ENCODE peak calls at places on chromosomes 11 and 22, in nine cellular contexts. J, C, O, L, P, Z, I, V and E are unnamed samples.

GRCh38 chr11:69344570-69345145 is 50.7 kb downstream of the MYEOV start:
- DNase-seq in J (no peak), C (no peak), O (no peak), L (no peak), P (no peak), Z (no peak), I (no peak), V (no peak), E (no peak)

GRCh38 chr11:128318856-128319474 is 268.4 kb downstream of the ETS1 start:
- DNase-seq in J (peak), C (no peak), O (no peak), L (no peak), P (no peak), Z (no peak), I (no peak), V (no peak), E (no peak)

GRCh38 chr11:6391548-6392134 is 1.4 kb downstream of the SMPD1 start:
- DNase-seq in J (no peak), C (no peak), O (no peak), L (no peak), P (no peak), Z (no peak), I (no peak), V (no peak), E (no peak)

GRCh38 chr11:99522467-99523173 is 501.9 kb downstream of the CNTN5 start:
- DNase-seq in J (peak), C (no peak), O (no peak), L (no peak), P (no peak), Z (no peak), I (no peak), V (no peak), E (peak)

GRCh38 chr22:33842421-33843094 is 77.7 kb downstream of the LARGE1 start:
- DNase-seq in J (no peak), C (no peak), O (no peak), L (no peak), P (no peak), Z (no peak), I (no peak), V (no peak), E (no peak)

GRCh38 chr11:85791326-85791990 is 19.5 kb downstream of the SYTL2 start:
- DNase-seq in J (no peak), C (no peak), O (no peak), L (no peak), P (no peak), Z (no peak), I (no peak), V (no peak), E (no peak)

GRCh38 chr11:113991718-113992458 is 17.0 kb downstream of the HTR3A start:
- DNase-seq in J (no peak), C (no peak), O (no peak), L (no peak), P (no peak), Z (no peak), I (no peak), V (no peak), E (peak)

GRCh38 chr11:22337571-22338464 is at the start of gene SLC17A6:
- DNase-seq in J (peak), C (no peak), O (no peak), L (no peak), P (peak), Z (no peak), I (no peak), V (no peak), E (peak)

GRCh38 chr11:97961431-97961830 is 1059.3 kb upstream of the CNTN5 start:
- DNase-seq in J (no peak), C (peak), O (no peak), L (no peak), P (no peak), Z (no peak), I (no peak), V (no peak), E (no peak)

GRCh38 chr11:118620529-118621070 is 13.2 kb downstream of the PHLDB1 start:
- DNase-seq in J (no peak), C (no peak), O (peak), L (no peak), P (no peak), Z (no peak), I (no peak), V (peak), E (no peak)

GRCh38 chr11:8381871-8382396 is 118.3 kb upstream of the LMO1 start:
- DNase-seq in J (no peak), C (no peak), O (no peak), L (no peak), P (no peak), Z (no peak), I (no peak), V (no peak), E (no peak)

GRCh38 chr22:38082986-38083710 is 836 bp downstream of the SLC16A8 start:
- DNase-seq in J (no peak), C (no peak), O (no peak), L (no peak), P (no peak), Z (no peak), I (no peak), V (peak), E (no peak)

GRCh38 chr22:41030891-41031290 is 61.5 kb upstream of the EP300 start:
- DNase-seq in J (peak), C (no peak), O (no peak), L (no peak), P (no peak), Z (no peak), I (no peak), V (no peak), E (no peak)

GRCh38 chr11:61004841-61005240 is 33.4 kb downstream of the CD6 start:
- DNase-seq in J (no peak), C (no peak), O (no peak), L (no peak), P (no peak), Z (no peak), I (no peak), V (no peak), E (no peak)

DNA sequence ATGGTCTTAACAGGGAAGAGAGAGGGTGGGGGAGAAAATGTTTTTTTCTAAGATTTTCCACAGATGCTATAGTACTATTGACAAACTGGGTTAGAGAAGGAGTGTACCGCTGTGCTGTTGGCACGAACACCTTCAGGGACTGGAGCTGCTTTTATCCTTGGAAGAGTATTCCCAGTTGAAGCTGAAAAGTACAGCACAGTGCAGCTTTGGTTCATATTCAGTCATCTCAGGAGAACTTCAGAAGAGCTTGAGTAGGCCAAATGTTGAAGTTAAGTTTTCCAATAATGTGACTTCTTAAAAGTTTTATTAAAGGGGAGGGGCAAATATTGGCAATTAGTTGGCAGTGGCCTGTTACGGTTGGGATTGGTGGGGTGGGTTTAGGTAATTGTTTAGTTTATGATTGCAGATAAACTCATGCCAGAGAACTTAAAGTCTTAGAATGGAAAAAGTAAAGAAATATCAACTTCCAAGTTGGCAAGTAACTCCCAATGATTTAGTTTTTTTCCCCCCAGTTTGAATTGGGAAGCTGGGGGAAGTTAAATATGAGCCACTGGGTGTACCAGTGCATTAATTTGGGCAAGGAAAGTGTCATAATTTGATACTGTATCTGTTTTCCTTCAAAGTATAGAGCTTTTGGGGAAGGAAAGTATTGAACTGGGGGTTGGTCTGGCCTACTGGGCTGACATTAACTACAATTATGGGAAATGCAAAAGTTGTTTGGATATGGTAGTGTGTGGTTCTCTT is 2.9 kb downstream of the MALAT1 start:
- DNase-seq in J (peak), C (no peak), O (no peak), L (no peak), P (no peak), Z (no peak), I (no peak), V (no peak), E (no peak)
- H3K27ac ChIP-seq in J (peak), C (peak), O (peak), L (peak), P (peak), Z (peak), I (peak), V (peak), E (peak)

DNA sequence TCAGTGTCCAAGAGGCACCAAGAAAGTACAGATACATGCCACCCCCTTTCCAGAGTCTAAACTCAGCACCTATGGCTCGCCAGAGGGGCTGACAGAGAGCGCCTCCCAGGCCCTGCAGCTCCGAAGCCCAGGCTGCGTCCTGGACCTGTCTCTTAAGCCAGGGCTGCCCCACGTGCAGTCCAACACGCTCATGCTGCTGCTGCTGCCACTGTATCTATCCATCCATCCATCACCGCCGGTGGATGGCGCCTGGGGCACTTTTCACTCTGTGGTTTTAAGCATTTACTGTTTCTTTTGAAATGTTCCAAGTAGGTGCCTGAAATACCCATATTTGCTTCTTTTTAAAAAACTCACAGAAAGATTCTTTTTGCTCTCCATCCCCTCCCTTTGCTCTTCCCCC is 41.8 kb downstream of the MACROD1 start:
- DNase-seq in J (no peak), C (no peak), O (no peak), L (no peak), P (no peak), Z (no peak), I (no peak), V (no peak), E (peak)
- H3K27ac ChIP-seq in J (no peak), C (no peak), O (no peak), L (no peak), P (no peak), Z (no peak), I (no peak), V (no peak), E (no peak)

GRCh38 chr11:12147827-12148226 is 37.4 kb downstream of the MICAL2 start:
- DNase-seq in J (no peak), C (no peak), O (no peak), L (no peak), P (no peak), Z (no peak), I (no peak), V (no peak), E (no peak)

GRCh38 chr11:12149672-12150225 is 39.4 kb downstream of the MICAL2 start:
- DNase-seq in J (peak), C (no peak), O (no peak), L (no peak), P (peak), Z (peak), I (no peak), V (no peak), E (no peak)

GRCh38 chr11:12148882-12149281 is 38.5 kb downstream of the MICAL2 start:
- DNase-seq in J (no peak), C (no peak), O (no peak), L (no peak), P (no peak), Z (no peak), I (no peak), V (no peak), E (no peak)

GRCh38 chr11:12148466-12148865 is 38.1 kb downstream of the MICAL2 start:
- DNase-seq in J (no peak), C (no peak), O (no peak), L (no peak), P (no peak), Z (no peak), I (no peak), V (no peak), E (no peak)

DNA sequence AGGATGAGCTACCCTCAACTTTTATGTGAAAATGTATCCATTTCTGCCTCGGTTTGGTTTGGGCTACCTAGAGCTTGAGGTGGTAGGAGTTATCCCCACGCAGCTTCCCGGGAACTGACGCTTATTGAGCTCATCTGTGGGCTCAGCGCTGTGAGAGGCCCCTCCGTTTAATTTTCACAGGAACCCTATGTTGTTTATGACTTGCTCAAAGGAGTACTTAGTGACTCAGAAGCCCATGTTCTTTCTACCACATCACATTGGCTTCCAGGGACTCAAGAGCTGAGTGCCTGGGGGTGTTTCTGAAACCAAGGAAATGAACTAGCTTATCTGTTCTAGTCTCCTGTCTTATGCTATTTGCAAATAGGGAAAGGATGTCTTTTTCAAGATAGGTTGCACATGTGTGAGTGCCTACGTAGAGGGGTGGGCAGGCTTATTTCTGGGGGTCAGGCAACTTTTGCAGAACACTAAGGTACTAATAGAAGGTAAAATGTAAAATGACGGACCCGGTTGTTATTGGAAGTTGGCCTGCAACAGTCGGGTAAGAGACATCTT is 40.5 kb downstream of the MICAL2 start:
- DNase-seq in J (peak), C (no peak), O (no peak), L (no peak), P (no peak), Z (no peak), I (no peak), V (no peak), E (peak)
- H3K27ac ChIP-seq in J (peak), C (peak), O (no peak), L (no peak), P (peak), Z (peak), I (peak), V (no peak), E (peak)

GRCh38 chr11:126791991-126792390 is 208.6 kb downstream of the KIRREL3 start:
- DNase-seq in J (peak), C (no peak), O (no peak), L (no peak), P (no peak), Z (no peak), I (no peak), V (no peak), E (no peak)

GRCh38 chr11:126793596-126793995 is 207.0 kb downstream of the KIRREL3 start:
- DNase-seq in J (no peak), C (no peak), O (no peak), L (no peak), P (no peak), Z (no peak), I (no peak), V (no peak), E (no peak)

GRCh38 chr11:126790550-126790981 is 210.0 kb downstream of the KIRREL3 start:
- DNase-seq in J (peak), C (no peak), O (no peak), L (no peak), P (no peak), Z (no peak), I (peak), V (no peak), E (peak)

DNA sequence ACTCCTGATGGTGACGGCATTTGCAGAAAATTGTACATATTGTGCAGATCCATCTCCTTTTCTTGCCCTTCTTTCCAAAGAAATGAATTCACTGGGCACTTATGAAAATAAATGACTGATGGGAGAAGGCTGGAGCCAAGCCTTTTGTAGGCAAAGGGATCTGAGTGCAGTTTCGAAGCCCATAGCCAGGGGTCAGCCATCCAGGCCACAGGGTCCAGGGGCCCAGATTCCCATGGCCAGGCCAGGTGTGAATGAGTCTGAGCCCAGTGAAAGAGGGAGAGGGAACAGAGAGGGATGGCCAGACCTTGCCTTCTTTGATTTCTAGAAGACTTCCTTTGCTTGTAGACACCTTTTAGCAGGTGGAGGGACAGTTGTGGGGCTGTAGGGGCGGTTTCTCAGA is 209.1 kb downstream of the KIRREL3 start:
- DNase-seq in J (no peak), C (no peak), O (no peak), L (no peak), P (no peak), Z (no peak), I (no peak), V (no peak), E (no peak)
- H3K27ac ChIP-seq in J (peak), C (no peak), O (no peak), L (no peak), P (no peak), Z (no peak), I (peak), V (no peak), E (no peak)

DNA sequence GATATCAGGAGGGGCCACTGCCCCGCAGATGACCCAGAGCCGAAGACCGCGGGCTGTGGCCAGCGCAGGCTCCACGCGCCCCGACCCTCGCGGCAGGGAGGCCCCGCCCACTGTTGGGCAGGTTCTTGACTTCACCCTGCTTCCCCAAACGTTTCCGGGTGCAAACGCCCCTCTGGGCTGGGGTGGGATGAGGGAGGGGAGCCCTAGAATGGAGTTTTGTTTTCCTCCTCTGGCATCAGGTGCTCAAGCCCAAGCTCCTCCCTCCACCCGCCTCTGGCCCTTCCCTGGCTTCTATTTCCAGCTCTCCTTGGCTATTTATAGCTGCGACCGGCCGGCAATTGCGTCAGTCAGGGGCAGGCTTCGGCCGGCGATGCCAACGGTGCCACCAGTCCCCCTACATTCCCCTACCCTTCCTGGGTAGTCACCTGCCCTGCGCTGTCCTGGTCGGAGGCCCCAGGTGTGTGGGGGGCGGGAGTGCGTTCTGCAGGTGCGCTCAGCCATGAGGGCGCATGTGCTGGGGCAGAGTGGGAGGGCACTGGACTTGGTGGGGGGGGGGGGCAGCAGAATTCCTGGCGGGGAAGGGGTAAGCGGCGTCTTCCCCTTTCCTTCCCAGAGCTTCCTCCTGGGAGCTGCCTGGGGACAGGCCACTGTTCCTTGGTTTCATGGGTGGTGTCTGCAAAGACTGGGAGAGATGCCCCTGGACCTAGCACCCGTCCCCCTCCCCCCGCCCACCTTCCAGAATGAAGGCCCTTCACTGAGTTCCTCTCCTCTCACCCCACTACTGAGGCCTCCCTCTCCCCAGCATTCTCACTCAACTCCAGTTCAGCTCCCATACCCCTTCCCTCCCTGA is 23.6 kb downstream of the DUSP8 start:
- DNase-seq in J (peak), C (no peak), O (peak), L (no peak), P (no peak), Z (peak), I (no peak), V (peak), E (peak)
- H3K27ac ChIP-seq in J (no peak), C (no peak), O (peak), L (no peak), P (no peak), Z (no peak), I (peak), V (peak), E (no peak)